ENCODE peak calls at places on chromosomes 12 and 14, in five cellular contexts. Z is WTC11; H is ELR; G is astrocyte of the spinal cord; U is stimulated activated CD8-positive, alpha-beta memory T cell treated with anti-CD3 and anti-CD28 coated beads, Interleukin-7, amount 100 ng/mL, for 1 hour. P is an unnamed sample.

GRCh38 chr12:120495189-120495722 is 657 bp upstream of the DYNLL1 start:
- DNase-seq in Z (no peak), H (no peak), G (no peak), U (no peak), P (no peak)

GRCh38 chr14:105148604-105149145 is 19.9 kb downstream of the JAG2 start:
- DNase-seq in Z (no peak), H (no peak), G (no peak), U (no peak), P (no peak)

GRCh38 chr12:117874842-117875434 is 93.9 kb downstream of the KSR2 start:
- DNase-seq in Z (peak; percentile 88), H (peak; percentile 78), G (peak; percentile 54), U (peak; percentile 22), P (peak; percentile 83)

GRCh38 chr12:57430117-57430930 is 519 bp downstream of the R3HDM2 start:
- DNase-seq in Z (peak; percentile 61), H (no peak), G (peak; percentile 50), U (no peak), P (peak; percentile 76)

GRCh38 chr12:15193927-15194326 is 27.3 kb downstream of the RERG start:
- DNase-seq in Z (no peak), H (no peak), G (peak; percentile 36), U (no peak), P (no peak)

GRCh38 chr12:94057262-94058151 is 90.9 kb upstream of the PLXNC1 start:
- DNase-seq in Z (peak; percentile 14), H (no peak), G (no peak), U (no peak), P (no peak)

GRCh38 chr12:46459111-46459510 is 86.5 kb upstream of the SLC38A2 start:
- DNase-seq in Z (no peak), H (peak; percentile 89), G (peak; percentile 93), U (no peak), P (no peak)

GRCh38 chr12:34401659-34402227 is 379.4 kb downstream of the ALG10 start:
- DNase-seq in Z (peak; percentile 1), H (no peak), G (no peak), U (no peak), P (peak; percentile 57)

GRCh38 chr14:90383731-90384542 is 12.9 kb upstream of the CALM1 start:
- DNase-seq in Z (peak; percentile 64), H (peak; percentile 52), G (peak; percentile 67), U (peak; percentile 36), P (peak; percentile 75)

GRCh38 chr14:51730674-51731073 is 79.0 kb downstream of the FRMD6 start:
- DNase-seq in Z (no peak), H (no peak), G (no peak), U (no peak), P (no peak)

GRCh38 chr14:92686763-92687427 is 61.5 kb downstream of the LGMN start:
- DNase-seq in Z (peak; percentile 94), H (peak; percentile 74), G (peak; percentile 63), U (peak; percentile 22), P (peak; percentile 93)

GRCh38 chr12:46371718-46372130 is 849 bp downstream of the SLC38A2 start:
- DNase-seq in Z (no peak), H (peak; percentile 70), G (peak; percentile 64), U (peak; percentile 25), P (peak; percentile 83)

P was measured in type B pancreatic cell.